ENCODE peak calls at places on chromosomes 4 and X, in seven cellular contexts. Y is tibial artery; H is GM13977; G is stimulated activated CD4-positive, alpha-beta T cell treated with anti-CD3 and anti-CD28 coated beads, TNF-alpha, amount 100 ng/mL, for 4 hours; R is amygdala; Z is GM18507; K is DND-41. U is an unnamed sample.

GRCh38 chrX:134548257-134548732 is 88.3 kb downstream of the HPRT1 start:
- DNase-seq in Z (no peak), G (no peak), Y (no peak), R (no peak), H (peak), K (peak), U (peak)

GRCh38 chrX:28133763-28134162 is 152.5 kb upstream of the DCAF8L1 start:
- DNase-seq in Z (no peak), R (no peak), G (no peak), K (no peak), H (peak), Y (no peak), U (no peak)

GRCh38 chr4:119026662-119027444 is 108.8 kb upstream of the MYOZ2 start:
- DNase-seq in K (no peak), Y (peak), Z (no peak), R (no peak), G (no peak), H (no peak), U (no peak)

GRCh38 chr4:188008377-188008776 is 12.8 kb downstream of the ZFP42 start:
- DNase-seq in Z (no peak), Y (no peak), K (no peak), H (no peak), G (no peak), R (no peak), U (no peak)

GRCh38 chr4:153432971-153433752 is 33.0 kb upstream of the TMEM131L start:
- DNase-seq in K (peak), G (peak), Y (peak), Z (peak), R (no peak), H (peak), U (peak)

GRCh38 chr4:128858875-128859696 is 49.6 kb downstream of the JADE1 start:
- DNase-seq in Z (no peak), H (no peak), K (no peak), G (no peak), R (no peak), Y (no peak), U (no peak)

GRCh38 chr4:176054942-176055341 is 10.7 kb upstream of the WDR17 start:
- DNase-seq in R (no peak), Z (no peak), G (no peak), Y (no peak), K (no peak), H (peak), U (no peak)

GRCh38 chr4:139214039-139214534 is 37.1 kb upstream of the ELF2 start:
- DNase-seq in G (no peak), H (peak), K (no peak), Z (peak), R (no peak), Y (no peak), U (no peak)

GRCh38 chr4:177964693-177965168 is 522.5 kb upstream of the AGA start:
- DNase-seq in G (no peak), Y (no peak), Z (no peak), K (no peak), R (no peak), H (no peak), U (no peak)

GRCh38 chr4:34731045-34731444 is 1513.3 kb downstream of the ARAP2 start:
- DNase-seq in Z (no peak), K (no peak), G (no peak), Y (no peak), R (no peak), H (no peak), U (no peak)

GRCh38 chr4:117577686-117578085 is 456.6 kb upstream of the NDST3 start:
- DNase-seq in R (no peak), Z (no peak), H (no peak), K (no peak), Y (no peak), G (no peak), U (no peak)